ENCODE peak calls at places on chromosome 18, in seven cellular contexts. A is nucleus accumbens; G is stomach; F is activated effector memory CD4-positive, alpha-beta T cell treated with Interleukin-2 at 50 U/mL for 16 hours; T is stimulated activated naive CD8-positive, alpha-beta T cell treated with anti-CD3 and anti-CD28 coated beads, Interleukin-15, Interleukin-2, amounts not matched to agents 100 U/mL and 50 U/mL, for 24 hours; Q is NCI-H2029; R is stimulated activated CD4-positive, alpha-beta T cell treated with anti-CD3 and anti-CD28 coated beads, TNF-alpha, amount 100 ng/mL, for 24 hours. J is an unnamed sample.
A peak's percentile ranks its signal among the peaks of the same experiment; 100 is the strongest.

GRCh38 chr18:40949138-40949949 is 1005.7 kb upstream of the PIK3C3 start:
- DNase-seq in T (no peak), R (no peak), G (no peak), Q (peak; percentile 25), F (no peak), A (no peak), J (no peak)

GRCh38 chr18:41734917-41735316 is 220.1 kb upstream of the PIK3C3 start:
- DNase-seq in Q (no peak), R (no peak), F (no peak), T (no peak), G (no peak), A (no peak), J (no peak)

GRCh38 chr18:31042391-31043181 is at the start of gene DSC3:
- DNase-seq in G (no peak), Q (no peak), F (no peak), A (no peak), R (no peak), T (peak; percentile 7), J (no peak)

GRCh38 chr18:58496937-58497336 is 132.0 kb downstream of the ALPK2 start:
- DNase-seq in F (no peak), T (peak; percentile 13), G (no peak), A (no peak), Q (no peak), R (no peak), J (no peak)

GRCh38 chr18:77762632-77763031 is 513.0 kb downstream of the GALR1 start:
- DNase-seq in A (no peak), Q (no peak), F (no peak), T (no peak), G (no peak), R (no peak), J (no peak)

GRCh38 chr18:79394438-79395307 is 1.1 kb upstream of the NFATC1 start:
- DNase-seq in Q (no peak), F (no peak), G (no peak), R (peak; percentile 83), A (no peak), T (peak; percentile 88), J (peak; percentile 34)

GRCh38 chr18:63063171-63063570 is 256.4 kb downstream of the BCL2 start:
- DNase-seq in F (no peak), A (no peak), Q (no peak), T (no peak), G (no peak), R (no peak), J (no peak)

GRCh38 chr18:26091047-26091630 is 726 bp upstream of the SS18 start:
- DNase-seq in G (peak; percentile 58), A (no peak), R (no peak), T (no peak), Q (no peak), F (no peak), J (peak; percentile 64)

GRCh38 chr18:32760391-32760790 is 12.4 kb downstream of the KLHL14 start:
- DNase-seq in Q (no peak), G (no peak), A (no peak), R (no peak), F (no peak), T (peak; percentile 16), J (no peak)

GRCh38 chr18:8341481-8342230 is 267.6 kb upstream of the RAB12 start:
- DNase-seq in T (no peak), A (no peak), F (no peak), R (no peak), Q (no peak), G (peak; percentile 60), J (no peak)

GRCh38 chr18:22640281-22640842 is 222.6 kb upstream of the CTAGE1 start:
- DNase-seq in F (no peak), G (no peak), Q (no peak), A (no peak), T (no peak), R (no peak), J (no peak)

GRCh38 chr18:29147944-29148343 is 971.0 kb upstream of the CDH2 start:
- DNase-seq in T (no peak), F (no peak), Q (no peak), R (no peak), A (no peak), G (no peak), J (no peak)

GRCh38 chr18:50091495-50092249 is 103.3 kb downstream of the MYO5B start:
- DNase-seq in A (no peak), G (no peak), T (no peak), R (no peak), F (no peak), Q (no peak), J (no peak)

GRCh38 chr18:67515987-67516431 is 511 bp downstream of the DSEL start:
- DNase-seq in T (peak; percentile 77), F (peak; percentile 35), R (peak; percentile 54), G (peak; percentile 90), Q (peak; percentile 24), A (peak; percentile 79), J (peak; percentile 89)

GRCh38 chr18:22439447-22439846 is 21.7 kb upstream of the CTAGE1 start:
- DNase-seq in Q (no peak), G (no peak), T (no peak), F (no peak), A (no peak), R (no peak), J (no peak)

GRCh38 chr18:55338955-55339662 is 248.9 kb downstream of the TCF4 start:
- DNase-seq in F (no peak), A (no peak), R (no peak), T (no peak), G (no peak), Q (no peak), J (no peak)

GRCh38 chr18:35153609-35154273 is 87.1 kb upstream of the ZNF397 start:
- DNase-seq in F (no peak), A (no peak), T (no peak), Q (no peak), R (no peak), G (no peak), J (no peak)